ENCODE peak calls at places on chromosomes 16 and 17, in four cellular contexts. Z, I, W and P are unnamed samples.

GRCh38 chr16:58815188-58815888 is 81.2 kb upstream of the GOT2 start:
- DNase-seq in Z (no peak), I (no peak), W (no peak), P (no peak)

GRCh38 chr17:39143552-39144093 is 7.8 kb downstream of the PLXDC1 start:
- DNase-seq in Z (no peak), I (no peak), W (no peak), P (no peak)

GRCh38 chr17:63701477-63702222 is 1.7 kb upstream of the LIMD2 start:
- DNase-seq in Z (peak; percentile 41), I (peak; percentile 62), W (no peak), P (no peak)

GRCh38 chr17:61476476-61477203 is 24.4 kb downstream of the TBX4 start:
- DNase-seq in Z (no peak), I (no peak), W (no peak), P (peak; percentile 52)

GRCh38 chr17:82801377-82801970 is 38.3 kb downstream of the ZNF750 start:
- DNase-seq in Z (no peak), I (no peak), W (no peak), P (no peak)

GRCh38 chr17:39209317-39210092 is 9.4 kb downstream of the RPL19 start:
- DNase-seq in Z (no peak), I (peak; percentile 88), W (no peak), P (peak; percentile 78)

GRCh38 chr16:27638833-27639587 is 89.1 kb downstream of the KATNIP start:
- DNase-seq in Z (no peak), I (no peak), W (no peak), P (no peak)

GRCh38 chr17:9725575-9725974 is 65.8 kb downstream of the DHRS7C start:
- DNase-seq in Z (no peak), I (peak; percentile 29), W (no peak), P (no peak)

GRCh38 chr16:72847187-72848044 is 200.5 kb downstream of the ZFHX3 start:
- DNase-seq in Z (no peak), I (peak; percentile 73), W (no peak), P (peak; percentile 83)

GRCh38 chr16:27450836-27451341 is 48.9 kb downstream of the IL21R start:
- DNase-seq in Z (no peak), I (no peak), W (no peak), P (no peak)

GRCh38 chr16:8850279-8850885 is 18.4 kb downstream of the CARHSP1 start:
- DNase-seq in Z (no peak), I (no peak), W (no peak), P (peak; percentile 56)